ENCODE peak calls at places on chromosome 13, in five cellular contexts. S, M, H, Y and W are unnamed samples. For H3K27me3 and H3K4me1, the result is how much of the 10 kb centered on the place peaks cover.

GRCh38 chr13:75219479-75220237 is 262.3 kb downstream of the TBC1D4 start:
- DNase-seq in S (peak), M (peak), H (peak), Y (peak), W (no peak)

GRCh38 chr13:48233886-48234488 is 981 bp downstream of the ITM2B start:
- DNase-seq in S (no peak), M (no peak), H (no peak), Y (peak), W (no peak)

GRCh38 chr13:34265016-34265692 is 447.2 kb downstream of the RFC3 start:
- DNase-seq in S (no peak), M (no peak), H (no peak), Y (no peak), W (no peak)

GRCh38 chr13:113831061-113831460 is 32.8 kb downstream of the GAS6 start:
- DNase-seq in S (no peak), M (no peak), H (no peak), Y (no peak), W (no peak)

GRCh38 chr13:71252191-71252704 is 614.8 kb downstream of the DACH1 start:
- DNase-seq in S (no peak), M (no peak), H (no peak), Y (no peak), W (no peak)

GRCh38 chr13:26867451-26868067 is 107.0 kb upstream of the GPR12 start:
- DNase-seq in S (no peak), M (peak), H (no peak), Y (peak), W (no peak)

GRCh38 chr13:105735269-105735668 is 800.2 kb downstream of the EFNB2 start:
- DNase-seq in S (no peak), M (no peak), H (no peak), Y (no peak), W (no peak)

GRCh38 chr13:39419866-39420265 is 183.1 kb downstream of the LHFPL6 start:
- DNase-seq in S (no peak), M (no peak), H (no peak), Y (no peak), W (no peak)

GRCh38 chr13:57629821-57630235 is 1.7 kb upstream of the PCDH17 start:
- DNase-seq in S (peak), M (peak), H (peak), Y (peak), W (peak)

GRCh38 chr13:29993716-29994488 is 143.5 kb upstream of the UBL3 start:
- DNase-seq in S (no peak), M (no peak), H (no peak), Y (no peak), W (peak)

GRCh38 chr13:49450105-49450819 is 6.2 kb downstream of the SETDB2 start:
- DNase-seq in S (no peak), M (no peak), H (no peak), Y (no peak), W (no peak)

GRCh38 chr13:110942248-110942981 is 27.5 kb upstream of the ANKRD10 start:
- DNase-seq in S (no peak), M (no peak), H (no peak), Y (no peak), W (no peak)

GRCh38 chr13:35699181-35699580 is 222.7 kb upstream of the MAB21L1 start:
- DNase-seq in S (no peak), M (no peak), H (no peak), Y (no peak), W (no peak)

GRCh38 chr13:97433727-97434416 is at the start of gene RAP2A:
- DNase-seq in S (peak), M (peak), H (peak), Y (peak), W (no peak)

GRCh38 chr13:93925976-93926375 is 553.5 kb downstream of the DCT start:
- DNase-seq in S (no peak), M (no peak), H (no peak), Y (no peak), W (no peak)

GRCh38 chr13:89577301-89577700 is 1770.2 kb upstream of the MIR17HG start:
- DNase-seq in S (no peak), M (no peak), H (no peak), Y (peak), W (no peak)

GRCh38 chr13:76690611-76691010 is 195.6 kb downstream of the KCTD12 start:
- DNase-seq in S (no peak), M (no peak), H (no peak), Y (no peak), W (no peak)

GRCh38 chr13:111280666-111281577 is 39.5 kb upstream of the TEX29 start:
- DNase-seq in S (no peak), M (no peak), H (no peak), Y (no peak), W (no peak)

GRCh38 chr13:76991432-76991795 is 467 bp upstream of the CLN5 start:
- DNase-seq in S (no peak), M (no peak), H (peak), Y (no peak), W (no peak)

GRCh38 chr13:23020246-23020843 is 160.4 kb upstream of the SGCG start:
- DNase-seq in S (peak), M (peak), H (peak), Y (peak), W (no peak)

GRCh38 chr13:113864303-113864890 is 521 bp upstream of the GAS6 start:
- DNase-seq in S (no peak), M (peak), H (no peak), Y (no peak), W (no peak)

DNA sequence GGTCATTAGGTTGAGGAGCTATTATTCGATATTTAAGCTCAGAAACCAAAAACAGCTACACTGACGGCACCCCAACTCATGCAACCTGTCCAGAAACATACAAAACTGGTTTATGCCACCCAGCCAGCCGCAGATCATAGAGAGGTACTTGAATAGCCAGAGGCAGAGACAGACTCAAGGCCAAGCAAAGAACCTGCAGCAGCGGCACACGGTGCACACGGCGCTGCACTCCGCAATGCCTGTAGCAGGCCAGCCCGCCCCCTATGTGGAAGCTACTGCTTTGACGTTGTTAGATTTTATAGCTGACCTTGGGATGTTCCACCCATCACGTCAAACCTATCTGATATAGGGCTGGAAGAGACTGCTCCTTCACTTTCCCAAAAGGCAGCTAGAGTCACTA is 11.9 kb upstream of the DHRS12 start:
- DNase-seq in S (no peak), M (no peak), H (no peak), Y (no peak), W (no peak)
- H3K27me3 ChIP-seq in S (under half), M (under half), H (under half), Y (under half), W (under half)

GRCh38 chr13:86689901-86690300 is 890.7 kb upstream of the SLITRK6 start:
- DNase-seq in S (no peak), M (no peak), H (no peak), Y (no peak), W (no peak)

GRCh38 chr13:86681223-86681622 is 882.0 kb upstream of the SLITRK6 start:
- DNase-seq in S (no peak), M (no peak), H (no peak), Y (no peak), W (no peak)

DNA sequence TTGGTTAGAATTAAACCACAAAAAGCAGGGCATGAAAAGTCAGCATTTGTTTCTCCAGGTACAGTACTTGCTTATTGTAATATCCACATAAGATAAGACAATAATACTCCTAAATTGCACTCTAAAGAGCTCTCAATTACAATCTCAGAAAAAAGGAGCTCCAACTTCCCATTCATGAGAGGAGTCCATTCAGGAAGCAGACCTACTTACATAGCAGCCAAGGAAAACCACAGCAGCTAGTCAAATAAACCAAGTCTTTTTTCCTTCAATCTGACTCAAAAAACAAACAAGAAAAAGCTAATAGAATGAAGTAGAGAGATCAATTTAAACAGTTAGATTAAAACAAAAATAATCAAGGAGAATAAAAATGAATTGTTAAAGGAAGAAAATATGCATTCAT is 885.2 kb upstream of the SLITRK6 start:
- DNase-seq in S (no peak), M (no peak), H (no peak), Y (no peak), W (no peak)
- H3K4me1 ChIP-seq in S (under half), M (under half), H (under half), Y (under half), W (under half)

GRCh38 chr13:60795219-60795618 is 398.2 kb downstream of the TDRD3 start:
- DNase-seq in S (no peak), M (no peak), H (no peak), Y (no peak), W (no peak)

GRCh38 chr13:60798503-60798902 is 401.5 kb downstream of the TDRD3 start:
- DNase-seq in S (no peak), M (no peak), H (no peak), Y (no peak), W (no peak)

GRCh38 chr13:60797112-60797511 is 400.1 kb downstream of the TDRD3 start:
- DNase-seq in S (no peak), M (no peak), H (no peak), Y (no peak), W (no peak)
- TF ChIP-seq CTCF in S (no peak), M (no peak), H (no peak), Y (no peak), W (no peak)

GRCh38 chr13:99997702-99998219 is 16.2 kb downstream of the ZIC2 start:
- DNase-seq in S (no peak), M (no peak), H (no peak), Y (no peak), W (no peak)
- H3K27me3 ChIP-seq in S (under half), M (under half), H (half or more), Y (half or more), W (under half)

GRCh38 chr13:108961542-108962125 is 332.2 kb downstream of the MYO16 start:
- DNase-seq in S (no peak), M (no peak), H (no peak), Y (peak), W (no peak)
- H3K4me1 ChIP-seq in S (under half), M (under half), H (under half), Y (under half), W (under half)

GRCh38 chr13:79807554-79807953 is 326.6 kb downstream of the NDFIP2 start:
- DNase-seq in S (no peak), M (no peak), H (no peak), Y (no peak), W (no peak)
- TF ChIP-seq CTCF in S (no peak), M (no peak), H (no peak), Y (no peak), W (no peak)

DNA sequence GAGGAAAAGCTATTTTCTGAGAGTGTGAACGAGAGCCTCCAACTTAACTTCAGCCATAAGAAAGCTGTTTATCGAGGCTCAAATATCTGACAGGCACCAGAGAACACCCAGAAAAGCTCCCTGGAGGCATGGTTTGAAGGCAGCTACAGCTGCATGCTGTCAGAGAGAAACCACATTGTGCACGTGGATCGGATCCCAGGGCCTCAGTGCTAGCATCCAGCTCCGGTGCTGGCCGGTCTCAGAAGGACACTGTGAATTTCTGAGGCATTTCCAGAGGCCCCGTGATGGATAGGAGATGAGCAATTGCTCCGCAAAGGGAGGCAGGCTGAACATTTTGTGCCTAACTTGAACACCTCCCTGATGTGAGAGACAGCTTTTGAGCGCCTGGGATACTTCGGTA is 315.7 kb downstream of the FGF9 start:
- DNase-seq in S (peak), M (no peak), H (peak), Y (no peak), W (peak)
- H3K27me3 ChIP-seq in S (under half), M (under half), H (under half), Y (under half), W (under half)

GRCh38 chr13:32535748-32536147 is 2.8 kb downstream of the N4BP2L2 start:
- DNase-seq in S (no peak), M (no peak), H (no peak), Y (no peak), W (no peak)
- H3K4me1 ChIP-seq in S (half or more), M (under half), H (under half), Y (under half), W (half or more)

GRCh38 chr13:92896842-92897241 is 329.8 kb upstream of the GPC6 start:
- DNase-seq in S (no peak), M (peak), H (no peak), Y (peak), W (no peak)
- TF ChIP-seq CTCF in S (no peak), M (peak), H (no peak), Y (peak), W (no peak)

GRCh38 chr13:43214124-43214523 is 190.7 kb downstream of the DNAJC15 start:
- DNase-seq in S (no peak), M (no peak), H (no peak), Y (no peak), W (peak)
- H3K27me3 ChIP-seq in S (under half), M (under half), H (under half), Y (under half), W (under half)